ENCODE peak calls at places on chromosomes 7 and 10, in seven cellular contexts. P, H, R, J, F, E and K are unnamed samples.

GRCh38 chr7:128879939-128880746 is 17.5 kb downstream of the ATP6V1F start:
- DNase-seq in R (peak; percentile 58), F (no peak), P (peak; percentile 45), E (peak; percentile 82), H (no peak), J (no peak), K (peak; percentile 64)

GRCh38 chr7:141071855-141072547 is 1.9 kb upstream of the TMEM178B start:
- DNase-seq in R (no peak), E (no peak), H (no peak), P (no peak), F (no peak), J (no peak), K (no peak)

GRCh38 chr10:29011511-29011910 is 277.4 kb upstream of the LYZL1 start:
- DNase-seq in P (no peak), F (no peak), J (no peak), H (no peak), E (peak; percentile 41), R (no peak), K (no peak)

GRCh38 chr10:123150986-123151738 is 3.0 kb upstream of the BUB3 start:
- DNase-seq in E (peak; percentile 14), H (no peak), P (no peak), R (peak; percentile 17), F (no peak), J (no peak), K (no peak)

GRCh38 chr7:107435749-107436148 is 34.1 kb upstream of the GPR22 start:
- DNase-seq in J (no peak), P (no peak), F (no peak), R (no peak), H (no peak), E (no peak), K (no peak)

GRCh38 chr10:125247576-125247975 is 87.2 kb upstream of the CTBP2 start:
- DNase-seq in R (no peak), F (no peak), H (no peak), P (no peak), J (no peak), E (no peak), K (no peak)

GRCh38 chr10:117535045-117535751 is 7.3 kb upstream of the EMX2 start:
- DNase-seq in E (no peak), H (no peak), J (no peak), P (no peak), R (no peak), F (no peak), K (peak; percentile 36)

GRCh38 chr10:36181421-36181820 is 539.3 kb upstream of the FZD8 start:
- DNase-seq in E (peak; percentile 53), P (no peak), J (no peak), R (peak; percentile 77), F (no peak), H (no peak), K (no peak)

GRCh38 chr7:51705701-51706100 is 389.1 kb upstream of the COBL start:
- DNase-seq in P (no peak), E (no peak), R (no peak), J (no peak), H (no peak), F (no peak), K (no peak)

GRCh38 chr10:37860494-37861190 is 3.2 kb upstream of the ZNF248 start:
- DNase-seq in J (no peak), H (no peak), P (peak; percentile 55), E (peak; percentile 37), F (no peak), R (peak; percentile 75), K (no peak)